ENCODE peak calls at places on chromosome 1, in eight cellular contexts. Y is AG08395; G is stimulated activated CD4-positive, alpha-beta T cell treated with anti-CD3 and anti-CD28 coated beads, Interleukin-4, amount 100 ng/mL, for 24 hours; Z is activated B cell treated with CpG ODN at 0.5 μM for 24 hours; B is NCI-H1105 treated with DMSO at 0.1 percent for 48 hours; J is activated gamma-delta T cell treated with Interleukin-2 at 50 U/mL for 16 hours; C is KBM-7; K is Daoy. L is an unnamed sample.

GRCh38 chr1:196609114-196609737 is 986 bp upstream of the KCNT2 start:
- DNase-seq in J (no peak), B (peak), C (no peak), K (no peak), G (no peak), Y (no peak), Z (no peak), L (peak)

GRCh38 chr1:234731371-234732085 is 121.5 kb upstream of the IRF2BP2 start:
- DNase-seq in C (peak), Z (no peak), Y (peak), J (no peak), B (no peak), K (peak), G (peak), L (no peak)

GRCh38 chr1:1162597-1163537 is 10.8 kb upstream of the TTLL10 start:
- DNase-seq in J (no peak), C (no peak), G (no peak), Z (no peak), B (peak), K (no peak), Y (no peak), L (no peak)

GRCh38 chr1:165633624-165634023 is 2.6 kb downstream of the MGST3 start:
- DNase-seq in J (no peak), G (no peak), Y (peak), C (no peak), B (no peak), Z (no peak), K (peak), L (no peak)

GRCh38 chr1:230550428-230550827 is 91.9 kb upstream of the COG2 start:
- DNase-seq in G (no peak), B (no peak), Z (no peak), C (no peak), K (peak), Y (no peak), J (no peak), L (no peak)

GRCh38 chr1:85220756-85221166 is 19.9 kb upstream of the SYDE2 start:
- DNase-seq in C (no peak), G (no peak), Z (no peak), K (no peak), B (no peak), J (no peak), Y (no peak), L (no peak)

GRCh38 chr1:239225396-239225795 is 161.0 kb upstream of the CHRM3 start:
- DNase-seq in C (peak), Y (no peak), Z (no peak), B (no peak), G (no peak), J (no peak), K (no peak), L (no peak)

GRCh38 chr1:196136396-196136795 is 471.8 kb downstream of the KCNT2 start:
- DNase-seq in C (no peak), Y (no peak), Z (no peak), G (no peak), K (no peak), J (no peak), B (no peak), L (no peak)

GRCh38 chr1:225508538-225509375 is 80.9 kb upstream of the LBR start:
- DNase-seq in B (no peak), Z (no peak), J (no peak), K (peak), Y (peak), G (no peak), C (no peak), L (no peak)

GRCh38 chr1:185961664-185962063 is 227.5 kb downstream of the HMCN1 start:
- DNase-seq in J (no peak), G (no peak), Z (no peak), Y (no peak), B (no peak), K (peak), C (no peak), L (no peak)

GRCh38 chr1:44049839-44050238 is 18.6 kb upstream of the SLC6A9 start:
- DNase-seq in C (no peak), B (no peak), Y (peak), Z (no peak), J (no peak), K (peak), G (no peak), L (no peak)

GRCh38 chr1:156124557-156125483 is 10.3 kb downstream of the LMNA start:
- DNase-seq in J (peak), G (no peak), B (no peak), C (peak), Y (peak), K (peak), Z (no peak), L (peak)

GRCh38 chr1:117127840-117128239 is 6.3 kb upstream of the TRIM45 start:
- DNase-seq in Y (no peak), B (no peak), C (no peak), J (no peak), K (no peak), G (no peak), Z (no peak), L (no peak)

GRCh38 chr1:224433671-224434446 is 738 bp downstream of the WDR26 start:
- DNase-seq in Y (peak), K (peak), J (peak), B (no peak), Z (peak), G (peak), C (peak), L (no peak)

GRCh38 chr1:26388791-26389445 is 16.4 kb upstream of the ZNF683 start:
- DNase-seq in B (no peak), G (no peak), Y (no peak), Z (no peak), C (no peak), K (no peak), J (no peak), L (no peak)

GRCh38 chr1:35537788-35538187 is 19.4 kb downstream of the KIAA0319L start:
- DNase-seq in Y (no peak), K (no peak), Z (no peak), B (no peak), G (no peak), C (no peak), J (no peak), L (no peak)

GRCh38 chr1:183052861-183053260 is 29.6 kb downstream of the LAMC1 start:
- DNase-seq in Z (no peak), C (no peak), J (no peak), Y (no peak), K (no peak), G (no peak), B (no peak), L (no peak)

GRCh38 chr1:41274827-41275519 is 32.9 kb upstream of the SCMH1 start:
- DNase-seq in J (no peak), G (no peak), Y (peak), Z (no peak), C (peak), B (no peak), K (no peak), L (no peak)

GRCh38 chr1:176073524-176074157 is 133.4 kb downstream of the COP1 start:
- DNase-seq in J (peak), B (peak), C (peak), G (peak), K (peak), Z (no peak), Y (peak), L (peak)